ENCODE peak calls at places on chromosomes 2 and 18, in five cellular contexts. One of them, this sample, is unnamed.

GRCh38 chr2:239927424-239927981 is 97.6 kb downstream of the NDUFA10 start:
- DNase-seq in cardiac muscle cell: no peak
- DNase-seq in T follicular helper cell: peak
- DNase-seq in breast epithelium: peak
- DNase-seq in A549: peak
- DNase-seq in this sample: no peak

GRCh38 chr2:13218205-13218604 is 501.5 kb downstream of the TRIB2 start:
- DNase-seq in cardiac muscle cell: no peak
- DNase-seq in T follicular helper cell: no peak
- DNase-seq in breast epithelium: no peak
- DNase-seq in A549: no peak
- DNase-seq in this sample: no peak

GRCh38 chr18:51122266-51123045 is 75.0 kb downstream of the MEX3C start:
- DNase-seq in cardiac muscle cell: no peak
- DNase-seq in T follicular helper cell: no peak
- DNase-seq in breast epithelium: no peak
- DNase-seq in A549: no peak
- DNase-seq in this sample: no peak

GRCh38 chr2:11738589-11739436 is 7.6 kb upstream of the LPIN1 start:
- DNase-seq in cardiac muscle cell: peak
- DNase-seq in T follicular helper cell: no peak
- DNase-seq in breast epithelium: no peak
- DNase-seq in A549: peak
- DNase-seq in this sample: peak

GRCh38 chr18:3230401-3231334 is 10.9 kb upstream of the MYOM1 start:
- DNase-seq in cardiac muscle cell: no peak
- DNase-seq in T follicular helper cell: no peak
- DNase-seq in breast epithelium: no peak
- DNase-seq in A549: peak
- DNase-seq in this sample: no peak

GRCh38 chr2:108377815-108378630 is at the start of gene SULT1C4:
- DNase-seq in cardiac muscle cell: peak
- DNase-seq in T follicular helper cell: no peak
- DNase-seq in breast epithelium: no peak
- DNase-seq in A549: no peak
- DNase-seq in this sample: peak

GRCh38 chr2:239064253-239064652 is 216.4 kb downstream of the TWIST2 start:
- DNase-seq in cardiac muscle cell: no peak
- DNase-seq in T follicular helper cell: no peak
- DNase-seq in breast epithelium: no peak
- DNase-seq in A549: no peak
- DNase-seq in this sample: no peak

GRCh38 chr2:224401641-224402342 is at the start of gene FAM124B:
- DNase-seq in cardiac muscle cell: no peak
- DNase-seq in T follicular helper cell: no peak
- DNase-seq in breast epithelium: no peak
- DNase-seq in A549: no peak
- DNase-seq in this sample: peak

GRCh38 chr2:58304843-58305242 is 63.7 kb upstream of the FANCL start:
- DNase-seq in cardiac muscle cell: no peak
- DNase-seq in T follicular helper cell: no peak
- DNase-seq in breast epithelium: no peak
- DNase-seq in A549: no peak
- DNase-seq in this sample: no peak

GRCh38 chr2:218023636-218024035 is 20.8 kb upstream of the TNS1 start:
- DNase-seq in cardiac muscle cell: no peak
- DNase-seq in T follicular helper cell: no peak
- DNase-seq in breast epithelium: peak
- DNase-seq in A549: no peak
- DNase-seq in this sample: no peak

GRCh38 chr18:5603153-5603552 is 59.4 kb upstream of the EPB41L3 start:
- DNase-seq in cardiac muscle cell: no peak
- DNase-seq in T follicular helper cell: no peak
- DNase-seq in breast epithelium: no peak
- DNase-seq in A549: no peak
- DNase-seq in this sample: no peak

GRCh38 chr2:14828223-14828622 is 195.7 kb downstream of the LRATD1 start:
- DNase-seq in cardiac muscle cell: no peak
- DNase-seq in T follicular helper cell: no peak
- DNase-seq in breast epithelium: no peak
- DNase-seq in A549: no peak
- DNase-seq in this sample: no peak